ENCODE peak calls at places on chromosomes 1 and 21, in eight cellular contexts. B, D, C, M, F, O, Z and J are unnamed samples.
A peak's percentile ranks its signal among the peaks of the same experiment; 100 is the strongest.

GRCh38 chr21:42187976-42188653 is 30.8 kb upstream of the ABCG1 start:
- DNase-seq in B (peak; percentile 88), D (no peak), O (no peak), M (no peak), F (peak; percentile 57), C (no peak), Z (no peak), J (peak; percentile 10)

GRCh38 chr1:198678901-198679329 is 40.1 kb downstream of the PTPRC start:
- DNase-seq in B (no peak), F (no peak), D (no peak), O (no peak), M (no peak), Z (no peak), C (no peak), J (no peak)

GRCh38 chr1:67957026-67957425 is 93.4 kb downstream of the DIRAS3 start:
- DNase-seq in O (no peak), D (no peak), M (no peak), B (no peak), Z (peak; percentile 37), F (no peak), C (no peak), J (no peak)

GRCh38 chr1:193685986-193686385 is 499.6 kb upstream of the B3GALT2 start:
- DNase-seq in B (no peak), M (no peak), C (no peak), D (no peak), Z (no peak), F (no peak), O (no peak), J (no peak)

GRCh38 chr1:43732132-43732531 is 24.8 kb downstream of the ST3GAL3 start:
- DNase-seq in Z (no peak), O (no peak), C (no peak), B (no peak), M (no peak), D (no peak), F (no peak), J (no peak)

GRCh38 chr1:65793359-65793732 is 651 bp downstream of the PDE4B start:
- DNase-seq in C (no peak), F (no peak), M (peak; percentile 9), Z (no peak), B (no peak), D (peak; percentile 28), O (no peak), J (no peak)

GRCh38 chr1:219533280-219533679 is 79.6 kb downstream of the ZC3H11B start:
- DNase-seq in O (no peak), F (no peak), M (no peak), B (no peak), D (no peak), Z (no peak), C (no peak), J (peak; percentile 19)

GRCh38 chr21:32524010-32524719 is 61.2 kb downstream of the TCP10L start:
- DNase-seq in D (no peak), F (no peak), O (peak; percentile 34), C (no peak), M (peak; percentile 41), Z (peak; percentile 12), B (no peak), J (peak; percentile 82)

GRCh38 chr1:31019401-31019800 is 46.1 kb downstream of the PUM1 start:
- DNase-seq in C (no peak), O (no peak), D (no peak), F (no peak), B (no peak), M (no peak), Z (no peak), J (no peak)

GRCh38 chr1:5982868-5983267 is 9.4 kb downstream of the NPHP4 start:
- DNase-seq in O (no peak), B (no peak), M (no peak), Z (no peak), C (no peak), D (no peak), F (no peak), J (no peak)

GRCh38 chr1:224707849-224708725 is 92.0 kb downstream of the CNIH3 start:
- DNase-seq in C (no peak), Z (no peak), B (no peak), O (peak; percentile 14), F (no peak), D (no peak), M (no peak), J (peak; percentile 75)